ENCODE peak calls at places on chromosomes 7 and 10, in five cellular contexts. Z, V, L, D and R are unnamed samples.

GRCh38 chr7:29564455-29565185 is 985 bp downstream of the PRR15 start:
- DNase-seq in Z (peak), V (no peak), L (no peak), D (peak), R (peak)

GRCh38 chr10:29839826-29840515 is 205.2 kb upstream of the SVIL start:
- DNase-seq in Z (peak), V (no peak), L (no peak), D (no peak), R (no peak)

GRCh38 chr7:32400676-32401075 is 89.5 kb downstream of the LSM5 start:
- DNase-seq in Z (no peak), V (no peak), L (no peak), D (no peak), R (no peak)

GRCh38 chr7:135169141-135169935 is 1.2 kb downstream of the CYREN start:
- DNase-seq in Z (peak), V (peak), L (peak), D (peak), R (no peak)

GRCh38 chr7:2107386-2108085 is 125.2 kb downstream of the MAD1L1 start:
- DNase-seq in Z (no peak), V (no peak), L (no peak), D (no peak), R (no peak)

GRCh38 chr7:98296833-98297232 is 15.3 kb downstream of the BRI3 start:
- DNase-seq in Z (no peak), V (no peak), L (no peak), D (no peak), R (no peak)

GRCh38 chr10:28722065-28722803 is 44.9 kb downstream of the BAMBI start:
- DNase-seq in Z (no peak), V (no peak), L (no peak), D (peak), R (peak)

GRCh38 chr10:15043674-15044073 is at the start of gene OLAH:
- DNase-seq in Z (no peak), V (no peak), L (no peak), D (peak), R (no peak)

GRCh38 chr7:155851892-155852291 is 39.6 kb upstream of the SHH start:
- DNase-seq in Z (no peak), V (no peak), L (no peak), D (no peak), R (no peak)

GRCh38 chr7:39733881-39734571 is 110.7 kb downstream of the RALA start:
- DNase-seq in Z (no peak), V (no peak), L (no peak), D (peak), R (no peak)

GRCh38 chr10:113283189-113283588 is 269.7 kb upstream of the HABP2 start:
- DNase-seq in Z (no peak), V (no peak), L (no peak), D (no peak), R (no peak)

GRCh38 chr10:63910806-63911205 is 389.6 kb downstream of the REEP3 start:
- DNase-seq in Z (no peak), V (no peak), L (no peak), D (no peak), R (no peak)

GRCh38 chr7:54799792-54800191 is 40.8 kb upstream of the SEC61G start:
- DNase-seq in Z (no peak), V (no peak), L (no peak), D (peak), R (no peak)

GRCh38 chr10:132961-133898 is 2.0 kb upstream of the ZMYND11 start:
- DNase-seq in Z (no peak), V (no peak), L (no peak), D (peak), R (no peak)

GRCh38 chr10:28503114-28503513 is 29.8 kb upstream of the WAC start:
- DNase-seq in Z (no peak), V (no peak), L (no peak), D (no peak), R (no peak)

GRCh38 chr7:1095621-1096155 is 7.8 kb downstream of the GPER1 start:
- DNase-seq in Z (no peak), V (no peak), L (no peak), D (no peak), R (no peak)

GRCh38 chr10:44479306-44479705 is 94.4 kb upstream of the CXCL12 start:
- DNase-seq in Z (no peak), V (no peak), L (no peak), D (peak), R (no peak)

GRCh38 chr7:50663396-50664102 is 98.3 kb upstream of the DDC start:
- DNase-seq in Z (peak), V (no peak), L (no peak), D (no peak), R (no peak)

GRCh38 chr10:133464582-133465031 is 10.9 kb downstream of the SCART1 start:
- DNase-seq in Z (no peak), V (no peak), L (no peak), D (no peak), R (no peak)

GRCh38 chr7:17369686-17370426 is 71.4 kb downstream of the AHR start:
- DNase-seq in Z (peak), V (no peak), L (no peak), D (peak), R (no peak)

GRCh38 chr10:95277201-95277570 is 13.6 kb downstream of the PDLIM1 start:
- DNase-seq in Z (no peak), V (no peak), L (no peak), D (no peak), R (no peak)

GRCh38 chr10:20508921-20509320 is 388.2 kb downstream of the NEBL start:
- DNase-seq in Z (no peak), V (no peak), L (no peak), D (no peak), R (no peak)

GRCh38 chr10:45461034-45461433 is 87.0 kb downstream of the ALOX5 start:
- DNase-seq in Z (no peak), V (no peak), L (no peak), D (no peak), R (no peak)

GRCh38 chr7:106313456-106313891 is 28.7 kb upstream of the NAMPT start:
- DNase-seq in Z (no peak), V (no peak), L (no peak), D (peak), R (no peak)

GRCh38 chr10:113168560-113168959 is 218.5 kb downstream of the TCF7L2 start:
- DNase-seq in Z (no peak), V (no peak), L (no peak), D (no peak), R (no peak)

GRCh38 chr10:93300981-93301380 is 181.2 kb downstream of the MYOF start:
- DNase-seq in Z (no peak), V (no peak), L (no peak), D (no peak), R (no peak)

GRCh38 chr7:35695628-35695888 is 623 bp upstream of the HERPUD2 start:
- DNase-seq in Z (no peak), V (no peak), L (no peak), D (no peak), R (no peak)

GRCh38 chr10:77821551-77821950 is 105.0 kb downstream of the DLG5 start:
- DNase-seq in Z (no peak), V (no peak), L (no peak), D (no peak), R (no peak)

GRCh38 chr7:95213809-95214492 is 110.4 kb downstream of the PON1 start:
- DNase-seq in Z (no peak), V (no peak), L (no peak), D (peak), R (peak)

GRCh38 chr7:90303241-90303640 is 17.9 kb downstream of the FAM237B start:
- DNase-seq in Z (no peak), V (no peak), L (no peak), D (no peak), R (no peak)

GRCh38 chr10:69729326-69730048 is 72.2 kb upstream of the COL13A1 start:
- DNase-seq in Z (no peak), V (no peak), L (no peak), D (no peak), R (no peak)

GRCh38 chr10:75146780-75147179 is 35.3 kb downstream of the SAMD8 start:
- DNase-seq in Z (no peak), V (no peak), L (no peak), D (no peak), R (no peak)

GRCh38 chr10:15209827-15210509 is 41.5 kb upstream of the NMT2 start:
- DNase-seq in Z (no peak), V (peak), L (peak), D (peak), R (peak)

GRCh38 chr7:151518781-151519044 is 982 bp downstream of the RHEB start:
- DNase-seq in Z (no peak), V (no peak), L (no peak), D (no peak), R (no peak)